ENCODE peak calls at places on chromosome 9, in five cellular contexts. S is colonic mucosa; J is effector memory CD4-positive, alpha-beta T cell; X is fibroblast of lung; V is PC-9. C is an unnamed sample. For H3K9me3, the result is how much of the 10 kb centered on the place peaks cover.

GRCh38 chr9:71690058-71690691 is 78.1 kb downstream of the CEMIP2 start:
- DNase-seq in S (no peak), J (no peak), V (no peak), X (no peak), C (no peak)

GRCh38 chr9:18665947-18666346 is 192.0 kb downstream of the ADAMTSL1 start:
- DNase-seq in S (no peak), V (no peak), J (no peak), X (peak), C (no peak)

GRCh38 chr9:132824151-132824550 is 53.9 kb downstream of the AK8 start:
- DNase-seq in J (no peak), S (no peak), X (no peak), V (no peak), C (no peak)

GRCh38 chr9:128088253-128088945 is 20.4 kb downstream of the SLC25A25 start:
- DNase-seq in J (no peak), V (no peak), X (no peak), S (no peak), C (no peak)

GRCh38 chr9:99172129-99173091 is 49.3 kb downstream of the ALG2 start:
- DNase-seq in J (no peak), V (no peak), X (no peak), S (no peak), C (no peak)

GRCh38 chr9:116737137-116737546 is 50.0 kb downstream of the TRIM32 start:
- DNase-seq in S (peak), V (peak), J (no peak), X (peak), C (peak)

GRCh38 chr9:123860603-123861002 is 69.3 kb downstream of the DENND1A start:
- DNase-seq in S (no peak), J (no peak), V (no peak), X (no peak), C (no peak)

GRCh38 chr9:25681270-25681669 is 3.0 kb upstream of the TUSC1 start:
- DNase-seq in X (peak), V (no peak), J (no peak), S (no peak), C (no peak)

GRCh38 chr9:121824651-121825480 is 173.4 kb downstream of the DAB2IP start:
- DNase-seq in X (no peak), S (no peak), V (no peak), J (no peak), C (no peak)

GRCh38 chr9:691825-692363 is 149.6 kb upstream of the DMRT1 start:
- DNase-seq in S (no peak), X (no peak), V (no peak), J (no peak), C (no peak)

GRCh38 chr9:103731541-103731940 is 362.6 kb upstream of the SMC2 start:
- DNase-seq in X (no peak), J (no peak), V (no peak), S (no peak), C (no peak)

GRCh38 chr9:76996700-76997099 is 22.8 kb upstream of the FOXB2 start:
- DNase-seq in J (no peak), V (no peak), S (no peak), X (no peak), C (no peak)

GRCh38 chr9:114830546-114830945 is 24.7 kb upstream of the TNFSF15 start:
- DNase-seq in J (no peak), V (no peak), X (no peak), S (no peak), C (no peak)

GRCh38 chr9:121976751-121977150 is 116.4 kb downstream of the TTLL11 start:
- DNase-seq in J (no peak), V (no peak), S (no peak), X (peak), C (no peak)

GRCh38 chr9:37324261-37324683 is 98.2 kb upstream of the GRHPR start:
- DNase-seq in X (peak), J (no peak), S (no peak), V (no peak), C (no peak)

GRCh38 chr9:120532475-120532874 is 47.5 kb downstream of the CDK5RAP2 start:
- DNase-seq in X (peak), S (peak), V (peak), J (no peak), C (no peak)

GRCh38 chr9:112819635-112820496 is 69.3 kb downstream of the SNX30 start:
- DNase-seq in X (peak), S (peak), J (no peak), V (peak), C (no peak)

GRCh38 chr9:129176786-129177442 is 1.1 kb downstream of the IER5L start:
- DNase-seq in X (peak), V (no peak), J (no peak), S (peak), C (no peak)

GRCh38 chr9:117092582-117092981 is 322.3 kb downstream of the ASTN2 start:
- DNase-seq in J (no peak), X (no peak), S (no peak), V (no peak), C (no peak)

GRCh38 chr9:708182-708555 is 133.3 kb upstream of the DMRT1 start:
- DNase-seq in S (no peak), X (no peak), J (no peak), V (no peak), C (no peak)

GRCh38 chr9:21689851-21690250 is 112.6 kb upstream of the MTAP start:
- DNase-seq in J (no peak), V (no peak), S (no peak), X (no peak), C (no peak)

GRCh38 chr9:131597246-131597645 is 51.9 kb downstream of the PRRT1B start:
- DNase-seq in J (no peak), S (no peak), V (no peak), X (no peak), C (no peak)

GRCh38 chr9:137198051-137198747 is 2.3 kb downstream of the TPRN start:
- DNase-seq in J (no peak), S (peak), X (no peak), V (peak), C (no peak)

GRCh38 chr9:125541840-125542243 is 165.2 kb downstream of the MAPKAP1 start:
- DNase-seq in V (no peak), J (no peak), S (no peak), X (no peak), C (no peak)
- H3K9me3 ChIP-seq in V (under half), J (under half), S (under half), X (under half), C (under half)

DNA sequence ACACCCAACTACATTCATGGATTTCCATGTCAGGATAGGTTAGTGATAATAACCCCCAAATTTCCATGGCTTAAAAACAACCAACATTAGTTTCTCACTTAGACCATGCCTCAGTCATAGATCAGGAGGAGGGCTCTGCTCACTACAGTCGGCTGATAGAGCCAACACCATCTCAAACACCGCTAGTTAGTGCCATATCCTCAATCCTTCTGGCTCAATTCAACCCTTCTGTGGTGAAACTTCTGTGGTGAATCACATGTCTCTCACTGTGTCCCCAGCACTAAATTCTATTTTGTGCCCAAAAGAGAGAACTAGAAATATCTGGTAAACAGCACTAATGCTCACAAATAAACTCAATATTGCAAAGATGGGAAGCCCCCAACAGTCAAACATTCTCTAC is 21.1 kb downstream of the ECPAS start:
- DNase-seq in S (no peak), J (no peak), V (no peak), X (no peak), C (no peak)
- H3K9me3 ChIP-seq in S (under half), J (under half), V (under half), X (under half), C (under half)

GRCh38 chr9:4810565-4810964 is 17.8 kb downstream of the RCL1 start:
- DNase-seq in V (no peak), J (no peak), S (no peak), X (no peak), C (no peak)
- H3K9me3 ChIP-seq in V (under half), J (under half), S (under half), X (under half), C (under half)

GRCh38 chr9:135267410-135267809 is 179.9 kb downstream of the OLFM1 start:
- DNase-seq in V (no peak), S (no peak), X (no peak), J (no peak), C (no peak)
- H3K9me3 ChIP-seq in V (under half), S (under half), X (under half), J (under half), C (under half)

GRCh38 chr9:135228345-135228982 is 141.0 kb downstream of the OLFM1 start:
- DNase-seq in V (no peak), S (no peak), X (no peak), J (no peak), C (no peak)
- H3K9me3 ChIP-seq in V (under half), S (under half), X (under half), J (under half), C (under half)

GRCh38 chr9:96766199-96766598 is 11.7 kb downstream of the ZNF510 start:
- DNase-seq in J (no peak), V (no peak), X (no peak), S (no peak), C (no peak)

GRCh38 chr9:96758845-96759673 is 18.8 kb downstream of the ZNF510 start:
- DNase-seq in X (peak), S (no peak), J (no peak), V (no peak), C (no peak)

DNA sequence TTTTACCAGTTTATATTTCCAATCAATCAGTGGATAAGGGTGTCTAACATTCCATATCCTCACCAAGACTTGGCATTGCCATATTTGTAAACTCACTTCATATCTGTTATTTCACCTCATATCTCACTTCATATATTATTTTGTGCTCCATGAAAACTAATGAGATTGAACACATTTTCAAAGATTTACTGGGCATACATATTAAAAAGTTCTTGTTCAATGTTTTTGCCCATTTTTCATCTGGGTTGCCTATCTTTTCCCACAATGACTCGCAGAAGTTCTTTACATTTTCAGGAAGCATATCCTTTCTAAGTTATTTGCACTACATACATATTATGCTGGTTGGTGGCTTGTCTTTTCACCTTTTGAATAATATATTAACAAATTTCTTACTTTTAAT is 15.3 kb downstream of the ZNF510 start:
- DNase-seq in V (no peak), J (no peak), S (no peak), X (no peak), C (no peak)
- H3K9me3 ChIP-seq in V (half or more), J (half or more), S (under half), X (under half), C (half or more)

C was measured in T-helper 17 cell.